ENCODE peak calls at places on chromosomes 4 and X, in five cellular contexts. T is A549, L is cardiac muscle cell, C is fibroblast of the aortic adventitia, I is pancreas. Z is an unnamed sample.

GRCh38 chr4:158170691-158171455 is 2.0 kb downstream of the GASK1B start:
- DNase-seq in L (no peak), I (peak), T (no peak), C (no peak), Z (peak)

GRCh38 chrX:37491686-37492085 is 79.8 kb upstream of the LANCL3 start:
- DNase-seq in C (no peak), I (no peak), T (no peak), L (no peak), Z (no peak)

GRCh38 chrX:9573282-9574106 is 108.6 kb downstream of the TBL1X start:
- DNase-seq in I (peak), T (no peak), L (no peak), C (no peak), Z (no peak)

GRCh38 chr4:74364649-74365491 is at the start of gene EREG:
- DNase-seq in T (peak), L (peak), C (peak), I (no peak), Z (peak)

GRCh38 chr4:78669453-78669852 is 106.7 kb upstream of the BMP2K start:
- DNase-seq in C (no peak), L (no peak), T (peak), I (no peak), Z (no peak)

GRCh38 chrX:133921764-133922389 is 63.5 kb downstream of the GPC3 start:
- DNase-seq in L (peak), C (peak), I (peak), T (peak), Z (peak)

GRCh38 chrX:105210258-105210657 is 10.2 kb downstream of the TEX13A start:
- DNase-seq in C (no peak), T (no peak), I (no peak), L (no peak), Z (no peak)

GRCh38 chr4:8067945-8068894 is 90.4 kb downstream of the ABLIM2 start:
- DNase-seq in L (no peak), T (no peak), I (no peak), C (no peak), Z (no peak)

GRCh38 chr4:1300466-1301455 is 11.1 kb downstream of the MAEA start:
- DNase-seq in I (no peak), L (no peak), T (no peak), C (peak), Z (peak)

GRCh38 chr4:19615086-19615689 is 636.5 kb upstream of the SLIT2 start:
- DNase-seq in C (no peak), I (no peak), L (no peak), T (no peak), Z (no peak)

GRCh38 chrX:49176421-49177326 is 5.0 kb downstream of the PLP2 start:
- DNase-seq in C (no peak), T (no peak), I (peak), L (no peak), Z (no peak)

GRCh38 chr4:68917016-68917415 is 34.6 kb downstream of the UGT2A3 start:
- DNase-seq in I (no peak), T (no peak), C (no peak), L (no peak), Z (no peak)

GRCh38 chrX:24563291-24564010 is 83.7 kb downstream of the PCYT1B start:
- DNase-seq in L (no peak), I (no peak), T (no peak), C (no peak), Z (no peak)

GRCh38 chrX:104318330-104319009 is 63.7 kb upstream of the ESX1 start:
- DNase-seq in T (peak), L (no peak), C (peak), I (peak), Z (peak)

GRCh38 chrX:150508018-150508417 is 60.4 kb upstream of the MTM1 start:
- DNase-seq in L (no peak), T (no peak), C (no peak), I (no peak), Z (no peak)

GRCh38 chrX:27136325-27136724 is 326.8 kb downstream of the PPP4R3C start:
- DNase-seq in L (no peak), I (no peak), T (no peak), C (no peak), Z (no peak)

GRCh38 chr4:159950707-159951106 is 847.8 kb downstream of the RAPGEF2 start:
- DNase-seq in I (no peak), L (no peak), C (no peak), T (no peak), Z (no peak)

GRCh38 chrX:39477031-39477430 is 620.7 kb downstream of the BCOR start:
- DNase-seq in C (no peak), L (no peak), T (no peak), I (no peak), Z (no peak)

GRCh38 chrX:100643943-100644587 is at the start of gene SRPX2:
- DNase-seq in I (no peak), L (no peak), T (peak), C (peak), Z (peak)

GRCh38 chrX:36961590-36961989 is 46.6 kb upstream of the FAM47C start:
- DNase-seq in L (no peak), I (no peak), C (no peak), T (peak), Z (no peak)

GRCh38 chr4:24745172-24745895 is 50.0 kb upstream of the SOD3 start:
- DNase-seq in L (no peak), T (no peak), I (no peak), C (no peak), Z (no peak)

GRCh38 chr4:15233626-15234025 is 194.2 kb upstream of the C1QTNF7 start:
- DNase-seq in L (no peak), I (no peak), T (no peak), C (no peak), Z (peak)

GRCh38 chr4:139622856-139623255 is 42.8 kb upstream of the MGST2 start:
- DNase-seq in T (no peak), C (no peak), I (no peak), L (no peak), Z (no peak)

GRCh38 chr4:99655315-99656081 is 2.1 kb downstream of the C4orf54 start:
- DNase-seq in L (no peak), I (no peak), T (no peak), C (peak), Z (peak)

GRCh38 chr4:71270901-71271300 is 67.9 kb upstream of the SLC4A4 start:
- DNase-seq in L (peak), T (peak), C (peak), I (peak), Z (peak)

GRCh38 chr4:137343221-137343620 is 189.1 kb downstream of the PCDH18 start:
- DNase-seq in I (no peak), C (no peak), T (no peak), L (no peak), Z (peak)

GRCh38 chr4:181085584-181085983 is 1157.6 kb upstream of the TENM3 start:
- DNase-seq in L (no peak), I (no peak), C (no peak), T (no peak), Z (no peak)

GRCh38 chrX:17706676-17707075 is 30.6 kb upstream of the SCML1 start:
- DNase-seq in I (no peak), L (no peak), T (peak), C (peak), Z (peak)

GRCh38 chrX:100350704-100351489 is 59.2 kb downstream of the PCDH19 start:
- DNase-seq in I (no peak), C (no peak), T (no peak), L (no peak), Z (no peak)

GRCh38 chr4:156195914-156196313 is 242.2 kb upstream of the CTSO start:
- DNase-seq in I (no peak), T (no peak), C (no peak), L (no peak), Z (peak)

GRCh38 chr4:118400362-118400761 is 47.6 kb upstream of the PRSS12 start:
- DNase-seq in I (no peak), L (no peak), T (no peak), C (no peak), Z (peak)

GRCh38 chr4:127134490-127134889 is 498.3 kb upstream of the INTU start:
- DNase-seq in T (no peak), C (no peak), L (no peak), I (no peak), Z (no peak)

GRCh38 chr4:54872246-54872645 is 214.5 kb downstream of the KIT start:
- DNase-seq in L (no peak), I (no peak), T (no peak), C (no peak), Z (peak)

GRCh38 chr4:140752669-140753068 is 3.5 kb downstream of the TBC1D9 start:
- DNase-seq in I (no peak), L (no peak), T (no peak), C (no peak), Z (no peak)

GRCh38 chr4:82645868-82646267 is 84.1 kb upstream of the TMEM150C start:
- DNase-seq in C (no peak), I (no peak), L (no peak), T (no peak), Z (no peak)

GRCh38 chr4:150135134-150135773 is 57.0 kb downstream of the DCLK2 start:
- DNase-seq in I (no peak), L (no peak), C (no peak), T (no peak), Z (peak)

GRCh38 chrX:74511704-74512103 is 90.4 kb downstream of the SLC16A2 start:
- DNase-seq in C (no peak), T (no peak), L (no peak), I (no peak), Z (no peak)

GRCh38 chrX:74509989-74510388 is 88.7 kb downstream of the SLC16A2 start:
- DNase-seq in C (peak), I (no peak), T (no peak), L (no peak), Z (no peak)

GRCh38 chrX:74510401-74510800 is 89.1 kb downstream of the SLC16A2 start:
- DNase-seq in T (no peak), I (no peak), C (no peak), L (no peak), Z (no peak)

GRCh38 chrX:74505437-74505836 is 84.1 kb downstream of the SLC16A2 start:
- DNase-seq in I (no peak), T (no peak), C (no peak), L (peak), Z (no peak)

DNA sequence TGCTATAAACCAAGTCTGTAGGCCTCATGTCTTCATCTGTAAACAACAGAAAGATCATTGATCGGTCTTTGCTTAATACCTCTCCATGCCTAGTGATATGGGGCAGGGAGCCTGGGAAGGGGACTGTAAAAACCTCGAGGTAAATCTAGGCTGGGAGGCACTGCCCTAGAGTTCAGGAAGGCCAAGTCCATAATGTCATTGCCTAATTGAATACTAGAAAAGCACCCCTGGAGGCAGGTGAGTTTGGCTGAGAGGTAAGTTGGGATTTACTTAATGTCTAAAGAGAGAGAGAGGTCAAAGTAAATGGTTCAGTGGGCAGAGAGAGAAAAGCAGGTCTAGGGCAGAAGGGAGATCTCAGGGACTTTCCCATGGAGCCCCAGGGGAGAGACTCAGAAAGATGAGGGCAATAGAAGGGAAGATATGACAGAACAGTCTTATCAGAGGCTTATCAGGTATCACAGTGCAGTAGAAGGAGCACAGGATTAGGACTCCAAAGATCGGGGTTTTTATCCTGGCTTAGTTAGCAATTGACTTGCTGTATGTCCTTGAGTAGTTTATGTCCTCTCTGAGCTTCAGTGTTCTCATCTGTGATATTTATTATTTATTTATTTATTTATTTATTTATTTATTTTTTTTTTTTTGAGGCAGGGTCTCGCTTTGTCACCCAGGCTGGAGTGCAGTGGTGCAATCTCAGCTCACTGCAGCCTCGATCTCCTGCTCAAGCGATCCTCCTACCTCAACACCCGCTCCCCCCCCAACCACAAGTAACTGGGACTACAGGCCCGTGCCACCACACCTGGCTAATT is 85.2 kb downstream of the SLC16A2 start:
- DNase-seq in I (no peak), L (no peak), T (no peak), C (no peak), Z (no peak)
- H3K4me3 ChIP-seq in I (no peak), L (no peak), T (no peak), C (no peak), Z (no peak)

GRCh38 chr4:172865531-172866127 is 303.0 kb upstream of the GALNT7 start:
- DNase-seq in T (no peak), I (no peak), C (no peak), L (no peak), Z (no peak)
- TF ChIP-seq CTCF in T (no peak), I (no peak), C (no peak), L (no peak), Z (no peak)

GRCh38 chr4:165605811-165606210 is 227.0 kb downstream of the CPE start:
- DNase-seq in I (no peak), L (no peak), C (no peak), T (no peak), Z (no peak)

GRCh38 chr4:165612936-165613335 is 234.1 kb downstream of the CPE start:
- DNase-seq in C (no peak), L (no peak), T (no peak), I (no peak), Z (no peak)

GRCh38 chr4:165606465-165607205 is 227.8 kb downstream of the CPE start:
- DNase-seq in L (no peak), I (no peak), T (no peak), C (no peak), Z (no peak)

GRCh38 chr4:165609653-165610052 is 230.8 kb downstream of the CPE start:
- DNase-seq in T (no peak), I (no peak), L (no peak), C (no peak), Z (no peak)

GRCh38 chr4:165610679-165611551 is 232.1 kb downstream of the CPE start:
- DNase-seq in L (no peak), C (no peak), I (no peak), T (no peak), Z (no peak)
- H3K4me3 ChIP-seq in L (no peak), C (no peak), I (no peak), T (no peak), Z (no peak)

GRCh38 chr4:87697272-87697671 is 47.2 kb downstream of the DMP1 start:
- DNase-seq in I (no peak), T (no peak), C (no peak), L (no peak), Z (no peak)
- TF ChIP-seq CTCF in I (no peak), T (no peak), C (no peak), L (no peak), Z (no peak)